ENCODE peak calls at places on chromosomes 2 and 18, in nine cellular contexts. E is HL-60, B is HCT116, G is K562, A is GM23338, O is SK-N-SH, K is A549, L is HepG2, J is GM12878. M is an unnamed sample.

GRCh38 chr2:71082402-71083252 is 14.2 kb downstream of the NAGK start:
- DNase-seq in E (no peak), B (no peak), G (no peak), A (no peak), O (no peak), K (no peak), L (no peak), J (no peak), M (no peak)

GRCh38 chr2:120778244-120778643 is 42.6 kb downstream of the GLI2 start:
- DNase-seq in E (no peak), B (no peak), G (no peak), A (no peak), O (no peak), K (no peak), L (no peak), J (no peak), M (no peak)

GRCh38 chr2:101151859-101152194 is 645 bp upstream of the TBC1D8 start:
- DNase-seq in E (no peak), B (no peak), G (no peak), A (no peak), O (no peak), K (no peak), L (no peak), J (no peak), M (no peak)

GRCh38 chr2:233791151-233791882 is 13.2 kb downstream of the MROH2A start:
- DNase-seq in E (no peak), B (no peak), G (no peak), A (no peak), O (no peak), K (no peak), L (no peak), J (no peak), M (no peak)

GRCh38 chr2:98502556-98503335 is 58.1 kb downstream of the INPP4A start:
- DNase-seq in E (no peak), B (no peak), G (no peak), A (no peak), O (no peak), K (no peak), L (no peak), J (no peak), M (no peak)

GRCh38 chr2:113854970-113855740 is 34.7 kb upstream of the ACTR3 start:
- DNase-seq in E (peak; percentile 61), B (no peak), G (no peak), A (no peak), O (no peak), K (no peak), L (no peak), J (no peak), M (no peak)

GRCh38 chr18:22166070-22166972 is 3.1 kb upstream of the GATA6 start:
- DNase-seq in E (no peak), B (no peak), G (no peak), A (no peak), O (peak; percentile 33), K (peak; percentile 11), L (no peak), J (no peak), M (no peak)

GRCh38 chr2:37771600-37772088 is 100.2 kb upstream of the CDC42EP3 start:
- DNase-seq in E (no peak), B (no peak), G (no peak), A (no peak), O (no peak), K (no peak), L (no peak), J (no peak), M (no peak)

GRCh38 chr2:233354971-233355574 is 779 bp downstream of the DGKD start:
- DNase-seq in E (peak; percentile 28), B (no peak), G (no peak), A (peak; percentile 49), O (peak; percentile 64), K (no peak), L (no peak), J (no peak), M (no peak)

GRCh38 chr18:23245461-23245860 is 110.2 kb downstream of the CABLES1 start:
- DNase-seq in E (no peak), B (no peak), G (no peak), A (no peak), O (no peak), K (no peak), L (no peak), J (no peak), M (no peak)

DNA sequence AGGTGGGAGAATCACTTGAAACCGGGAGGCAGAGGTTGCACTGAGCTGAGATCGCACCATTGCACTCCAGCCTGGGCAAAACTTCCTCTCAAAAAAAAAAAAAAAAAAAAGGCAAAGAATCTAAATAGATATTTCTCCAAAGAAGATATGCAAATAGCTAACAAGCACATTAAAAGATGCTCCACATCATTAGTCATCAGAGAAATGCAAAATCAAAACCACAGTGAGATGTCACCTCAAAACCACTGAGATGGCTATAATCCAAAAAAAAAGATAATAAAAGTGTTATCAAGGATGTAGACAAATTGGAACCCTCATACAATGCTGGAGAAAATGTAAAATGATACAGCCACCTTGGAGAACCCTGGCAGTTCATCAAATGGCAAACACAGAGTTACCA is 8.4 kb downstream of the ST8SIA5 start:
- DNase-seq in E (no peak), B (no peak), G (no peak), A (no peak), O (no peak), K (no peak), L (no peak), J (no peak), M (no peak)
- TF ChIP-seq REST in E (no peak), B (no peak), G (no peak), A (no peak), O (no peak), K (no peak), L (no peak), J (no peak), M (no peak)

GRCh38 chr2:43262239-43262638 is 35.8 kb upstream of the ZFP36L2 start:
- DNase-seq in E (no peak), B (no peak), G (no peak), A (no peak), O (no peak), K (no peak), L (no peak), J (no peak), M (no peak)

GRCh38 chr2:43268066-43268971 is 41.9 kb upstream of the ZFP36L2 start:
- DNase-seq in E (peak; percentile 16), B (no peak), G (no peak), A (no peak), O (no peak), K (no peak), L (no peak), J (no peak), M (no peak)

GRCh38 chr2:43266692-43267091 is 40.3 kb upstream of the ZFP36L2 start:
- DNase-seq in E (peak; percentile 87), B (no peak), G (no peak), A (no peak), O (no peak), K (no peak), L (no peak), J (no peak), M (no peak)

GRCh38 chr2:43267393-43267792 is 41.0 kb upstream of the ZFP36L2 start:
- DNase-seq in E (no peak), B (no peak), G (no peak), A (no peak), O (peak; percentile 85), K (no peak), L (no peak), J (no peak), M (no peak)

DNA sequence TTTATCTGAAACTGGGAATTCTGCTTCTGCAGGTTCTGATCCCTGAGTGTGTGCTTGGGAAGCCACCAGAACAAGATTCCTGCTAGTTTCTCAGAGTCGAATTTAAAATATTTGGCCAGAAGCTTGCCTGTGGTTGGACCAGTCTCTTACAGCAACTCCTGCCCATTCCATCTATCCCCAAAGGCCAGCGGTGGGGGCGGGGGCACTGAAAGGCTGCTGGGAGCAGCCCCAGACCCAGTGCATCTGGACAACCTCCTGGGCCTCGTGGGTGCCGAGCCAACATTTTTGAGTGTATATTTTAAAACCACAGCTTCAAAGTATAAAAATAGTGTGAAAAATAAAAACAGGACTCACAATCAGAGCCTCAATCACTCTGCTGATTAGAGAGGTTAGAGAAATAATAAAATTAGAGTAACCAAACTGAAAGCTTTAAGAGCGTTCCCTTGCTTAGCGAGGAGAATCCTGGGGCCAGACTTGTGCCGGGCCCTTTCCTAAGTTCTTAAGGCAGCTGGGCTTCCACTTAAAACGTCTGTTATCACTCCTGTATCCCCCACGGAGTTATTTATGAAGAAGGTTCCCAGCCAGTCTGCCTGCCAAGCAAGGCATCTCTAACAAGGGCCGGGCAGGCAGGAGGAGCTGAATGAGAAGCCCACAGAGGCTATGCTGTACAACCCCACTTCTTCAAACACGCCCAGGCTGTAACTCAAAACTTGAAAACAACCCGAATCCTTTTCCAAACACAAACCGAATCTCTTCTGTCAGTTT is 38.8 kb upstream of the ZFP36L2 start:
- DNase-seq in E (no peak), B (no peak), G (no peak), A (no peak), O (no peak), K (no peak), L (no peak), J (no peak), M (no peak)
- TF ChIP-seq REST in E (no peak), B (no peak), G (no peak), A (no peak), O (no peak), K (no peak), L (no peak), J (no peak), M (no peak)

DNA sequence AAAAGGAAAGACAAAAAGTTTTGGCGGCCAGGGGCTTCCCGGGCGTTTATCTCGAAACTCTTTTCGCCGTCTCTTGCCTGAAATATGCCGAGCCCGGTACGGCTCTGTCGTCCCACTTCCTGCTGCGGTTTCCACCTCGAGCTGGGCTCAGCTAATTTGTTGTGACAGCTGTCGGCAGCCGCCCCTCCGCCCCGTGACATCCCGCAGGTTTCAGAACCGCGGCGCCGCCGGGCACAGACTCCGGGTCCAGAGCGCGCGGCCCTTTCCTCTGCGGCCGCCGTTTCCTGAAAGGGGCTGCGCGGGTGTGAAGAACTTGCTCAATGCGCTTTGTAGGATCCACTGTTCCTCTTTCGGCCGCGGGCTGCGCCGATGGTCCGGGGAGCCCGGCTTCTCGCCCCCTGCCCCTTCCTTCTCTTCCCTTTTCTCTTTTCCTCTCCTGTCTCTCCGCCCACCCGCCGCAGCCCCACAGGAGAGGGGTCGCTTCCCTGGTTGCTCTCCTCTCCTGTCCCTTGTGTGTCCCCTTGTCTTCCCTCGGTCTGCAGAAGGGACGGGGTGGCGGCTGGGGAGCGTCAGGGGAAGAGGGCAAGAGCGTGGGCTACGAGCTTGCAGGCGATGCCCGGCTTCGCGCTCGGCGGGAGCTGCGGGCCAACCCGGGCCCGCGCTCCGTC is 648 bp downstream of the ARID5A start:
- DNase-seq in E (peak; percentile 95), B (no peak), G (peak; percentile 43), A (peak; percentile 62), O (peak; percentile 69), K (no peak), L (no peak), J (peak; percentile 66), M (no peak)
- TF ChIP-seq REST in E (no peak), B (no peak), G (no peak), A (no peak), O (no peak), K (no peak), L (no peak), J (no peak), M (no peak)

DNA sequence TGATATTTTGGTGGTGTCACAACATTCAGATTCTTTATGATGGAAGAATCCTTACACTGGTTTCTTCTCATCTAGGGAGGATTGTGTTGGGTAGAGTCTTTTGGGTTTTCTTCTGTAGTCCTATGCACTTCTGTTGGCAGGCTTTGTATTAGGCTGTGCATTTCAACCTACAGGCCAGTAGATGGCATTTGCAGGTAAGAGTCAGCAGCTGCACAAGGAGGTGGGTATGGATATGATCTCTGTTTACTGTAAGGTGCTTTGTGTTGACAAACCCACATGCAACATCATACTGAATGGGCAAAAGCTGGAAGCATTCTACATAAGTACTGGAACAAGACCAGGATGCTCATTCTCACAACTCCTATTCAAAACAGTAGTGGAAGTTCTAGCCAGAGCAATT is 656.8 kb downstream of the METTL4 start:
- DNase-seq in E (peak; percentile 58), B (peak; percentile 22), G (no peak), A (peak; percentile 62), O (no peak), K (peak; percentile 38), L (peak; percentile 1), J (no peak), M (no peak)
- TF ChIP-seq REST in E (no peak), B (no peak), G (no peak), A (no peak), O (no peak), K (no peak), L (no peak), J (no peak), M (no peak)